ENCODE peak calls at places on chromosomes 16 and 17, in seven cellular contexts. M is GM23338, L is HepG2, I is endothelial cell of umbilical vein, S is stomach, N is breast epithelium, J is esophagus muscularis mucosa. D is an unnamed sample. For H3K4me1, the result is how much of the 10 kb centered on the place peaks cover.

GRCh38 chr16:48617711-48618148 is 7.8 kb upstream of the N4BP1 start:
- DNase-seq in M (no peak), L (no peak), I (peak), S (peak), N (no peak), J (no peak), D (no peak)

GRCh38 chr16:68707341-68708152 is 29.5 kb upstream of the CDH1 start:
- DNase-seq in M (peak), L (peak), I (no peak), S (peak), N (peak), J (no peak), D (peak)

GRCh38 chr17:77647531-77647930 is 311.0 kb upstream of the TNRC6C start:
- DNase-seq in M (no peak), L (no peak), I (no peak), S (no peak), N (no peak), J (no peak), D (no peak)

GRCh38 chr17:81489012-81489968 is 23.3 kb downstream of the ACTG1 start:
- DNase-seq in M (peak), L (no peak), I (no peak), S (no peak), N (no peak), J (no peak), D (no peak)

GRCh38 chr16:2663553-2664521 is 18.5 kb upstream of the KCTD5 start:
- DNase-seq in M (no peak), L (no peak), I (no peak), S (no peak), N (no peak), J (no peak), D (peak)

GRCh38 chr16:79943738-79944137 is 343.2 kb upstream of the MAF start:
- DNase-seq in M (no peak), L (no peak), I (no peak), S (no peak), N (no peak), J (no peak), D (no peak)

GRCh38 chr16:4309102-4309832 is 6.6 kb upstream of the GLIS2 start:
- DNase-seq in M (no peak), L (no peak), I (no peak), S (no peak), N (no peak), J (no peak), D (no peak)

GRCh38 chr16:65118866-65119265 is 3.0 kb downstream of the CDH11 start:
- DNase-seq in M (no peak), L (no peak), I (peak), S (no peak), N (no peak), J (peak), D (no peak)

GRCh38 chr17:19933221-19933620 is 44.4 kb downstream of the AKAP10 start:
- DNase-seq in M (no peak), L (no peak), I (no peak), S (no peak), N (no peak), J (no peak), D (no peak)

GRCh38 chr17:19306160-19307111 is 56.1 kb downstream of the B9D1 start:
- DNase-seq in M (no peak), L (peak), I (no peak), S (peak), N (no peak), J (no peak), D (no peak)

GRCh38 chr17:17877548-17878358 is 41.0 kb upstream of the SREBF1 start:
- DNase-seq in M (peak), L (no peak), I (peak), S (peak), N (peak), J (no peak), D (peak)

GRCh38 chr17:21381076-21381706 is 5.0 kb downstream of the KCNJ12 start:
- DNase-seq in M (no peak), L (no peak), I (no peak), S (peak), N (no peak), J (no peak), D (no peak)

GRCh38 chr16:62283-62682 is 8.7 kb downstream of the SNRNP25 start:
- DNase-seq in M (no peak), L (no peak), I (no peak), S (no peak), N (no peak), J (no peak), D (no peak)

GRCh38 chr16:76913046-76913445 is 277.9 kb upstream of the MON1B start:
- DNase-seq in M (no peak), L (no peak), I (no peak), S (no peak), N (no peak), J (no peak), D (no peak)

GRCh38 chr17:80949451-80950421 is 41.9 kb upstream of the CHMP6 start:
- DNase-seq in M (peak), L (no peak), I (no peak), S (no peak), N (no peak), J (no peak), D (no peak)

GRCh38 chr17:28404007-28404406 is 2.0 kb downstream of the SLC46A1 start:
- DNase-seq in M (no peak), L (no peak), I (no peak), S (no peak), N (no peak), J (no peak), D (no peak)

GRCh38 chr16:65068151-65068740 is 53.6 kb downstream of the CDH11 start:
- DNase-seq in M (peak), L (no peak), I (no peak), S (no peak), N (no peak), J (peak), D (no peak)

GRCh38 chr16:24409045-24409444 is 130.3 kb upstream of the RBBP6 start:
- DNase-seq in M (peak), L (no peak), I (no peak), S (no peak), N (no peak), J (no peak), D (no peak)

GRCh38 chr17:71409137-71409536 is 711.7 kb upstream of the SOX9 start:
- DNase-seq in M (no peak), L (no peak), I (no peak), S (no peak), N (no peak), J (no peak), D (no peak)

GRCh38 chr16:14140916-14141315 is 69.8 kb downstream of the MRTFB start:
- DNase-seq in M (no peak), L (no peak), I (no peak), S (no peak), N (no peak), J (no peak), D (no peak)

GRCh38 chr17:77959216-77959925 is 868 bp downstream of the TNRC6C start:
- DNase-seq in M (peak), L (no peak), I (no peak), S (peak), N (no peak), J (peak), D (peak)

GRCh38 chr16:47358816-47359215 is 102.0 kb downstream of the ITFG1 start:
- DNase-seq in M (no peak), L (no peak), I (no peak), S (no peak), N (no peak), J (no peak), D (no peak)

GRCh38 chr16:26454102-26454501 is 612.6 kb upstream of the C16orf82 start:
- DNase-seq in M (no peak), L (no peak), I (no peak), S (no peak), N (no peak), J (no peak), D (no peak)

GRCh38 chr17:49815761-49816281 is 27.3 kb downstream of the KAT7 start:
- DNase-seq in M (peak), L (no peak), I (peak), S (no peak), N (no peak), J (no peak), D (peak)

GRCh38 chr16:50120732-50121131 is 32.4 kb upstream of the TENT4B start:
- DNase-seq in M (no peak), L (no peak), I (no peak), S (no peak), N (no peak), J (no peak), D (no peak)

GRCh38 chr17:60355663-60356594 is 36.0 kb downstream of the USP32 start:
- DNase-seq in M (no peak), L (peak), I (no peak), S (no peak), N (no peak), J (no peak), D (no peak)

GRCh38 chr16:81863630-81864352 is 84.7 kb downstream of the PLCG2 start:
- DNase-seq in M (peak), L (no peak), I (no peak), S (no peak), N (no peak), J (no peak), D (no peak)

DNA sequence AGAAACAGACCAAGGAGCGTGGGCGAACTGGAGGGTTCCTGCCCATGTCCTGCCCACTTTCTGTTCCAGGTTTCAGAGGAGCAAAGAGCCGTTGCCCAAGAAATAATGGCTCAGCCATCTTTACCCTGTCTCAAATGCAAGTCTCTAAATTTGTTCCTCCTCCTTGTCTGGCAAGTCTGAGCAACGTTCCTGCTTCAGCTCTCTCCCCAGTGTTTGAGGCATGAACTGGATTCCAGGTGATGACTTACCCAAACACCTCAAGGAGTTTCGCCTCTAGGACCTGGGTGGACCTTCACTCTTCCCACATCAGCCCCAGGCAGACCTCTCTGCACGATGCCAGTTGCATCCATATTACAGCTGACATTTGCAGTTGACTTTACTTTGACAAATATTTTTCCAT is 521.9 kb upstream of the HSBP1 start:
- DNase-seq in M (no peak), L (no peak), I (no peak), S (no peak), N (no peak), J (peak), D (no peak)
- TF ChIP-seq POLR2AphosphoS5 in M (no peak), L (no peak), I (no peak), S (no peak), N (no peak), J (no peak), D (no peak)

GRCh38 chr17:64496348-64496785 is 487 bp downstream of the POLG2 start:
- DNase-seq in M (peak), L (no peak), I (peak), S (no peak), N (no peak), J (no peak), D (no peak)
- H3K4me1 ChIP-seq in M (under half), L (half or more), I (half or more), S (half or more), N (under half), J (half or more), D (under half)

DNA sequence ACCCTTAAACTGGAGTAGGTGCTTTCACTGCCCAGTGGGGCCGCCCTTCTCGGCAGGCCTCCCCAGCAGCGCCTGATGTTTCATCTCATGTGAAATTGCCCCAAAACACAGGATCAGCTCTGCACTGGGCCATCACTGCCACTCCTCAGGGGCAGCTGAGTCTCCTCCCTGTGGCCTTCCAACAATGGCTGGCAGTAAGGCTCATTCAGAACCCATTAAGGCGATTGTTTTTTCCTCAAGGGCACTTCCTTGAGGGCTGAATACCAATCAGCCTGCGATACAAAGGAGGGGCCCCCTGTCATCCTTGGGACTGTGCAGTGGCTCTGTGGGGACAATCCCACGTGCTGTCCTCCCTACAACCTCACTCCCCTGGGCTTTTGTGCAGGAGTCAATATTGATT is 47.6 kb downstream of the XYLT1 start:
- DNase-seq in M (peak), L (no peak), I (no peak), S (no peak), N (no peak), J (no peak), D (no peak)
- H3K27ac ChIP-seq in M (peak), L (no peak), I (no peak), S (no peak), N (no peak), J (no peak), D (no peak)

GRCh38 chr16:11016993-11017392 is 72.6 kb downstream of the CLEC16A start:
- DNase-seq in M (no peak), L (peak), I (peak), S (peak), N (no peak), J (peak), D (peak)

GRCh38 chr16:11017499-11017898 is 73.1 kb downstream of the CLEC16A start:
- DNase-seq in M (no peak), L (no peak), I (no peak), S (no peak), N (no peak), J (no peak), D (no peak)

GRCh38 chr16:11014159-11014558 is 69.8 kb downstream of the CLEC16A start:
- DNase-seq in M (no peak), L (no peak), I (no peak), S (no peak), N (no peak), J (no peak), D (no peak)

GRCh38 chr16:11016524-11016988 is 72.2 kb downstream of the CLEC16A start:
- DNase-seq in M (no peak), L (peak), I (no peak), S (no peak), N (no peak), J (no peak), D (no peak)

DNA sequence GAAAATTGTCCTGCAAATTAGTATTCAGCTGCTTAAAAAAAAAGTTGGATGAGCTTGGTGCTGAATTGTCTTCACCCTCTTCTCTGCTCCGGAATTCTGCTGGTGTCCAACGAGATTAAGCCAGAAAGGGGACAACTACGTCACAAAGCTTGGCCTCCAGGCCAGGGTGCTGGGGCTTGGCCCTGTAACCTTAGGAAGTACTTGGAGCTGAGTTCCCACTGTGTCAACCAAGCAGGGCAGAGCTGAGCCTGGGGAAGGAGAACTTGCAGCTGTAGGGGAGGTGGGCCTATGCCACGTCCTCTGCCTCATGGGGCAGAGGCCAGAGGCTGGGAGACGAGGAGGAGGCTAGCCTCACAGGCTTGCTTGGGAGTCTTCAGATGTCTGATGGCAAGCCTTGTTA is 71.2 kb downstream of the CLEC16A start:
- DNase-seq in M (no peak), L (no peak), I (no peak), S (no peak), N (no peak), J (no peak), D (no peak)
- TF ChIP-seq POLR2AphosphoS5 in M (no peak), L (no peak), I (no peak), S (no peak), N (no peak), J (no peak), D (no peak)

DNA sequence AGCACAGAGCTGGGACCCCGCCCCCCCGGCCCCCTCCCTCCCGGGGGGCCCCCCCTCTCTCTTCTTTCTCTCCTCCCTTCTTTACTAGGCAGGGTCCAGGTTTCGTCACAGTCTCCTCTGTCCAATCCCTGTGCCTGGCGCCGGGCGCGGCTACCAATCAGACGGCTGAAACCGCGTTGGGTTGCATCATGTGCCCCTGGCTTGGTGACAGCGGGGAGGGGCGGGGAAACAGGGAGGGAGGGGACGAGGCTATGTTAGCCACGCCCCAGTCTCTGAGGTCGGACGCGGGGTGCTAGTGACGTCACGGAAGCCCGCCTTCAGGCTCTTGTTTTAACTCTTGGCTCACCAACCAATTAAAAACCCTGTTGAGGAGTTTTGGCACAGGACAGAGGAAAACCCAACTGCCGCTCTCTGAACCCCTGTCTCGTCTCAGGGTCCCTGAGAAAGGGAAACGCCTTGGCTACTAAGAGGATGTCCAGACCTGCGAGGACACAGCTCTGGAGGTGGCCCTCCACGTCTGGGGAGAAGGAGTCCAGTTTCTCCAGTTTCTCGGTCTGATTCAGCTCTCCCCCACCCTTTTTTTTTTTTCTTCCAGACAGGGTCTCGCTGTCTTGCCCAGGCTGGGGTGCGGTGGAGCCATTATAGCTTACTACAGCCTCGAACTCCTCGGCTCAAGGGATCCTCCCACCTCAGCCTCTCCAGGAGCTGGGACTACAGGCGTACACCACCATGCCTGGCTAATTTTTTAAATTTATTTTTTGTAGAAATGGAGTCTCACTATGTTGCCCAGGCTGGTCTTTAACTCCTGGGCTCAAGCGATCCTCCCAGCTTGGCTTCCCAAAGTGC is 441 bp upstream of the PLEKHH3 start:
- DNase-seq in M (peak), L (peak), I (peak), S (peak), N (peak), J (peak), D (peak)
- H3K4me1 ChIP-seq in M (under half), L (half or more), I (under half), S (half or more), N (under half), J (half or more), D (under half)